ENCODE peak calls at places on chromosomes 12 and 14, in seven cellular contexts. S, Y, N, T, Q, F and D are unnamed samples.

GRCh38 chr14:82642425-82642824 is 1108.8 kb upstream of the SEL1L start:
- DNase-seq in Y (no peak), T (no peak), N (no peak), Q (no peak), F (no peak), S (no peak), D (no peak)

GRCh38 chr12:81722004-81722403 is 37.1 kb downstream of the PPFIA2 start:
- DNase-seq in N (no peak), Y (peak; percentile 2), T (no peak), F (no peak), S (no peak), Q (no peak), D (no peak)

GRCh38 chr12:116881325-116881866 is at the start of gene HRK:
- DNase-seq in N (peak; percentile 34), F (no peak), Y (no peak), S (no peak), T (no peak), Q (no peak), D (no peak)

GRCh38 chr14:40393143-40393542 is 960.9 kb upstream of the FBXO33 start:
- DNase-seq in N (no peak), Q (no peak), F (no peak), S (no peak), T (no peak), Y (no peak), D (no peak)

GRCh38 chr14:59131926-59132763 is 56.3 kb upstream of the DAAM1 start:
- DNase-seq in S (no peak), N (no peak), T (no peak), F (no peak), Y (no peak), Q (no peak), D (no peak)

GRCh38 chr14:68716698-68717097 is 76.2 kb downstream of the ZFP36L1 start:
- DNase-seq in Q (no peak), F (no peak), S (no peak), Y (no peak), T (no peak), N (no peak), D (no peak)

GRCh38 chr12:110718222-110718908 is 24.3 kb downstream of the PPP1CC start:
- DNase-seq in T (no peak), Q (no peak), N (no peak), S (no peak), F (no peak), Y (no peak), D (no peak)

GRCh38 chr14:87411370-87411769 is 581.6 kb downstream of the GALC start:
- DNase-seq in T (no peak), N (no peak), Y (no peak), Q (no peak), F (no peak), S (no peak), D (no peak)

GRCh38 chr14:68856572-68856971 is 63.7 kb upstream of the ZFP36L1 start:
- DNase-seq in N (no peak), Q (no peak), F (no peak), S (no peak), Y (peak; percentile 27), T (no peak), D (no peak)

GRCh38 chr12:65313704-65314317 is 35.3 kb downstream of the MSRB3 start:
- DNase-seq in F (peak; percentile 33), N (peak; percentile 58), Q (no peak), T (no peak), Y (peak; percentile 45), S (peak; percentile 47), D (no peak)

GRCh38 chr14:76613616-76614015 is 147.7 kb upstream of the VASH1 start:
- DNase-seq in Q (no peak), T (no peak), N (no peak), Y (no peak), S (no peak), F (no peak), D (no peak)

GRCh38 chr12:80044694-80045046 is 54.7 kb upstream of the OTOGL start:
- DNase-seq in T (no peak), N (no peak), Q (no peak), S (peak; percentile 94), Y (peak; percentile 95), F (peak; percentile 12), D (no peak)

GRCh38 chr14:68660495-68660894 is 132.4 kb downstream of the ZFP36L1 start:
- DNase-seq in S (no peak), F (no peak), T (no peak), Y (no peak), N (no peak), Q (peak; percentile 14), D (no peak)

GRCh38 chr14:34029921-34030334 is 79.1 kb upstream of the EGLN3 start:
- DNase-seq in Q (no peak), T (peak; percentile 69), Y (peak; percentile 38), F (no peak), N (no peak), S (no peak), D (no peak)

GRCh38 chr12:11607313-11608081 is 42.0 kb upstream of the ETV6 start:
- DNase-seq in Q (no peak), F (no peak), S (peak; percentile 65), Y (peak; percentile 19), N (no peak), T (no peak), D (no peak)

GRCh38 chr14:91068642-91069041 is 8.2 kb upstream of the RPS6KA5 start:
- DNase-seq in T (no peak), Q (no peak), N (no peak), F (no peak), Y (no peak), S (no peak), D (no peak)

GRCh38 chr12:9604288-9604687 is 3.4 kb downstream of the KLRB1 start:
- DNase-seq in S (no peak), Y (no peak), N (no peak), F (no peak), T (no peak), Q (no peak), D (no peak)

GRCh38 chr14:84850595-84850994 is 679.3 kb upstream of the FLRT2 start:
- DNase-seq in Y (no peak), F (no peak), Q (no peak), N (no peak), S (no peak), T (no peak), D (no peak)

GRCh38 chr12:123223241-123223668 is 9.7 kb downstream of the MPHOSPH9 start:
- DNase-seq in S (no peak), T (no peak), N (no peak), Y (no peak), F (no peak), Q (peak; percentile 17), D (no peak)

GRCh38 chr14:61188936-61189808 is 92.0 kb downstream of the TMEM30B start:
- DNase-seq in F (no peak), Q (no peak), S (peak; percentile 51), T (peak; percentile 36), Y (peak; percentile 91), N (peak; percentile 70), D (peak; percentile 13)

GRCh38 chr12:91053951-91054715 is 3.7 kb downstream of the KERA start:
- DNase-seq in Y (peak; percentile 81), T (no peak), Q (peak; percentile 19), F (no peak), S (peak; percentile 72), N (no peak), D (no peak)

GRCh38 chr12:50613463-50613862 is 108.7 kb downstream of the DIP2B start:
- DNase-seq in F (no peak), S (no peak), Q (no peak), T (no peak), Y (no peak), N (no peak), D (no peak)
- H3K27ac ChIP-seq in F (peak overlapping the region; percentile 39), S (no peak overlapping the region), Q (peak overlapping the region; percentile 73), T (no peak overlapping the region), Y (peak overlapping the region; percentile 32), N (peak overlapping the region; percentile 73), D (peak overlapping the region; percentile 71)

GRCh38 chr12:131734336-131735152 is 23.7 kb downstream of the SFSWAP start:
- DNase-seq in F (no peak), N (no peak), Q (no peak), S (no peak), T (no peak), Y (no peak), D (no peak)

GRCh38 chr12:131735863-131736806 is 25.2 kb downstream of the SFSWAP start:
- DNase-seq in Q (no peak), Y (no peak), S (no peak), N (no peak), T (no peak), F (no peak), D (peak; percentile 9)

GRCh38 chr12:131733874-131734273 is 23.0 kb downstream of the SFSWAP start:
- DNase-seq in Y (no peak), N (no peak), T (no peak), S (no peak), F (no peak), Q (no peak), D (no peak)

GRCh38 chr12:131736807-131737484 is 26.1 kb downstream of the SFSWAP start:
- DNase-seq in Y (peak; percentile 36), F (peak; percentile 95), T (no peak), S (peak; percentile 70), N (no peak), Q (no peak), D (no peak)

GRCh38 chr12:131735153-131735456 is 24.2 kb downstream of the SFSWAP start:
- DNase-seq in Y (no peak), Q (no peak), N (no peak), F (no peak), T (no peak), S (no peak), D (no peak)
- H3K27ac ChIP-seq in Y (no peak overlapping the region), Q (no peak overlapping the region), N (no peak overlapping the region), F (no peak overlapping the region), T (no peak overlapping the region), S (no peak overlapping the region), D (no peak overlapping the region)

DNA sequence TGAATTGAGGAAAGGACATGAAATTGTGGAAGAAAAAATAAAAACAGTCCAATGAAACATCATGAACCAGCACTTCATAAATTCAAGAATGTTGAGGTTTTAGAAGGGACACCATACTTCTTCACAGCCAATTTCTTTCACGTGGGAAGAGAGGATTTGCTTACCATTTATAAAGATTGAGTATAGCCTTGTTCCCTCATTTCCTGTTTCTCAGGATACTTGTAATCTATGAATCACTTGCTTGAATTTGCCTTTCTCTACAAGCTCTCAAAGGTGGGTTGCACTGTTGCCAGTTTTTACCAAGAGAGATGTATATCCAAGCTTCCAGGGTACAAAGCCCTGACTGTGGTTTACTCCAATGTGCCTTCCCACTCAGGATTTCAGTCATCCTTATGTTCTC is 116.1 kb downstream of the DUSP6 start:
- DNase-seq in F (no peak), Y (peak; percentile 62), Q (no peak), N (peak; percentile 70), T (no peak), S (peak; percentile 86), D (no peak)
- H3K27ac ChIP-seq in F (no peak overlapping the region), Y (peak overlapping the region; percentile 5), Q (peak overlapping the region; percentile 54), N (peak overlapping the region; percentile 14), T (peak overlapping the region; percentile 50), S (no peak overlapping the region), D (no peak overlapping the region)

GRCh38 chr12:55722948-55723347 is 2.8 kb downstream of the RDH5 start:
- DNase-seq in Y (peak; percentile 5), Q (no peak), S (no peak), T (no peak), N (no peak), F (no peak), D (no peak)

GRCh38 chr12:55721601-55722213 is 1.5 kb downstream of the RDH5 start:
- DNase-seq in Y (peak; percentile 29), N (no peak), T (no peak), Q (no peak), F (no peak), S (no peak), D (no peak)

GRCh38 chr12:55719371-55719770 is 822 bp upstream of the RDH5 start:
- DNase-seq in F (no peak), T (no peak), Y (no peak), N (no peak), Q (no peak), S (no peak), D (no peak)

GRCh38 chr12:55720071-55720564 is at the start of gene RDH5:
- DNase-seq in T (peak; percentile 69), F (no peak), S (peak; percentile 89), Q (peak; percentile 76), N (no peak), Y (peak; percentile 94), D (no peak)

GRCh38 chr12:55720894-55721444 is 776 bp downstream of the RDH5 start:
- DNase-seq in Y (peak; percentile 99), F (peak; percentile 66), S (peak; percentile 91), T (peak; percentile 56), N (no peak), Q (peak; percentile 69), D (peak; percentile 80)
- H3K27ac ChIP-seq in Y (peak overlapping the region; percentile 81), F (peak overlapping the region; percentile 30), S (peak overlapping the region; percentile 24), T (peak overlapping the region; percentile 97), N (no peak overlapping the region), Q (peak overlapping the region; percentile 61), D (peak overlapping the region; percentile 28)